ENCODE peak calls at places on chromosome 21, in five cellular contexts. C is GM12878, I is HepG2, O is SK-N-SH, G is K562. L is an unnamed sample.

GRCh38 chr21:36499578-36500471 is 19.9 kb upstream of the CLDN14 start:
- DNase-seq in I (no peak), C (no peak), O (no peak), G (no peak), L (no peak)

GRCh38 chr21:16773206-16773605 is 739.6 kb upstream of the CXADR start:
- DNase-seq in G (no peak), I (no peak), C (no peak), O (no peak), L (no peak)

GRCh38 chr21:38291875-38292274 is 35.1 kb downstream of the KCNJ15 start:
- DNase-seq in G (no peak), C (no peak), I (no peak), O (no peak), L (no peak)

GRCh38 chr21:27532081-27532480 is 565.2 kb upstream of the ADAMTS5 start:
- DNase-seq in G (no peak), C (no peak), O (no peak), I (peak), L (no peak)

GRCh38 chr21:16492892-16493291 is 763.1 kb downstream of the USP25 start:
- DNase-seq in O (no peak), G (no peak), I (no peak), C (no peak), L (no peak)

GRCh38 chr21:37145635-37146111 is 72.6 kb downstream of the TTC3 start:
- DNase-seq in C (no peak), O (no peak), I (no peak), G (peak), L (no peak)

GRCh38 chr21:16651956-16652355 is 860.9 kb upstream of the CXADR start:
- DNase-seq in G (no peak), I (no peak), O (no peak), C (no peak), L (no peak)

GRCh38 chr21:27643326-27643725 is 676.4 kb upstream of the ADAMTS5 start:
- DNase-seq in C (no peak), I (no peak), O (no peak), G (no peak), L (no peak)

GRCh38 chr21:35886887-35887286 is 173.4 kb downstream of the SETD4 start:
- DNase-seq in G (no peak), I (no peak), O (no peak), C (no peak), L (no peak)

GRCh38 chr21:43211085-43212071 is 42.6 kb downstream of the CRYAA start:
- DNase-seq in G (no peak), C (no peak), O (peak), I (peak), L (no peak)

GRCh38 chr21:37642493-37642892 is 273.8 kb downstream of the KCNJ6 start:
- DNase-seq in O (no peak), G (peak), I (peak), C (no peak), L (no peak)

GRCh38 chr21:27759820-27760219 is 792.9 kb upstream of the ADAMTS5 start:
- DNase-seq in I (no peak), O (no peak), C (no peak), G (no peak), L (no peak)

GRCh38 chr21:37503848-37504467 is 137.4 kb downstream of the DYRK1A start:
- DNase-seq in C (no peak), I (peak), G (no peak), O (no peak), L (no peak)

GRCh38 chr21:29378814-29379213 is 80.1 kb downstream of the BACH1 start:
- DNase-seq in C (no peak), I (no peak), O (peak), G (no peak), L (no peak)

GRCh38 chr21:36155603-36156338 is 853 bp upstream of the DOP1B start:
- DNase-seq in O (no peak), I (no peak), G (no peak), C (no peak), L (no peak)

GRCh38 chr21:30072496-30072895 is 94.1 kb downstream of the CLDN17 start:
- DNase-seq in C (no peak), I (no peak), O (no peak), G (peak), L (peak)

GRCh38 chr21:15367061-15367626 is 302.3 kb upstream of the NRIP1 start:
- DNase-seq in O (no peak), C (no peak), G (no peak), I (no peak), L (no peak)

GRCh38 chr21:15291621-15292266 is 226.9 kb upstream of the NRIP1 start:
- DNase-seq in I (peak), G (no peak), O (no peak), C (no peak), L (no peak)

GRCh38 chr21:15224346-15225086 is 159.7 kb upstream of the NRIP1 start:
- DNase-seq in G (no peak), C (no peak), O (no peak), I (no peak), L (no peak)

GRCh38 chr21:36190736-36191135 is 34.1 kb downstream of the DOP1B start:
- DNase-seq in I (no peak), G (no peak), C (no peak), O (no peak), L (no peak)

GRCh38 chr21:29072873-29073221 is 601 bp downstream of the CCT8 start:
- DNase-seq in G (peak), C (no peak), I (peak), O (peak), L (peak)

GRCh38 chr21:36183144-36183795 is 26.6 kb downstream of the DOP1B start:
- DNase-seq in G (no peak), I (no peak), C (no peak), O (no peak), L (peak)

GRCh38 chr21:41368361-41369104 is 6.7 kb downstream of the MX2 start:
- DNase-seq in G (no peak), O (no peak), I (no peak), C (no peak), L (no peak)
- TF ChIP-seq REST in G (no peak), O (no peak), I (no peak), C (no peak), L (no peak)

GRCh38 chr21:41976611-41977010 is 22.8 kb upstream of the C2CD2 start:
- DNase-seq in C (no peak), G (no peak), I (no peak), O (no peak), L (no peak)

GRCh38 chr21:41980561-41980960 is 26.7 kb upstream of the C2CD2 start:
- DNase-seq in O (no peak), I (no peak), G (no peak), C (no peak), L (no peak)

GRCh38 chr21:41977034-41977950 is 23.5 kb upstream of the C2CD2 start:
- DNase-seq in C (no peak), G (no peak), O (no peak), I (no peak), L (no peak)

GRCh38 chr21:41979751-41980369 is 26.0 kb upstream of the C2CD2 start:
- DNase-seq in C (no peak), I (no peak), O (no peak), G (no peak), L (no peak)

GRCh38 chr21:41979335-41979734 is 25.5 kb upstream of the C2CD2 start:
- DNase-seq in C (no peak), I (no peak), G (no peak), O (no peak), L (no peak)
- TF ChIP-seq GABPA in C (no peak), I (no peak), G (no peak), O (no peak), L (no peak)

GRCh38 chr21:44461005-44461404 is 5.7 kb downstream of the LRRC3 start:
- DNase-seq in C (no peak), O (peak), G (no peak), I (no peak), L (no peak)

GRCh38 chr21:44460441-44460755 is 5.1 kb downstream of the LRRC3 start:
- DNase-seq in G (no peak), C (no peak), I (no peak), O (no peak), L (no peak)

GRCh38 chr21:44462090-44462833 is 7.0 kb downstream of the LRRC3 start:
- DNase-seq in O (no peak), I (no peak), C (no peak), G (no peak), L (no peak)

GRCh38 chr21:44462834-44463200 is 7.5 kb downstream of the LRRC3 start:
- DNase-seq in G (no peak), C (no peak), I (no peak), O (no peak), L (no peak)

GRCh38 chr21:44461438-44462089 is 6.3 kb downstream of the LRRC3 start:
- DNase-seq in O (peak), G (peak), I (peak), C (no peak), L (no peak)
- TF ChIP-seq CTCF in O (peak), G (peak), I (peak), C (no peak), L (no peak)

GRCh38 chr21:25895565-25896205 is 160.9 kb downstream of the GABPA start:
- DNase-seq in O (peak), C (no peak), G (peak), I (no peak), L (peak)
- TF ChIP-seq REST in O (no peak), C (no peak), G (no peak), I (no peak), L (no peak)

GRCh38 chr21:34836933-34837505 is 168.2 kb downstream of the CLIC6 start:
- DNase-seq in G (no peak), I (no peak), O (no peak), C (no peak), L (no peak)
- TF ChIP-seq GABPA in G (no peak), I (no peak), O (no peak), C (no peak), L (no peak)

GRCh38 chr21:32828908-32829307 is 57.4 kb upstream of the PAXBP1 start:
- DNase-seq in G (no peak), I (no peak), C (no peak), O (no peak), L (no peak)
- TF ChIP-seq CTCF in G (no peak), I (no peak), C (no peak), O (no peak), L (no peak)

DNA sequence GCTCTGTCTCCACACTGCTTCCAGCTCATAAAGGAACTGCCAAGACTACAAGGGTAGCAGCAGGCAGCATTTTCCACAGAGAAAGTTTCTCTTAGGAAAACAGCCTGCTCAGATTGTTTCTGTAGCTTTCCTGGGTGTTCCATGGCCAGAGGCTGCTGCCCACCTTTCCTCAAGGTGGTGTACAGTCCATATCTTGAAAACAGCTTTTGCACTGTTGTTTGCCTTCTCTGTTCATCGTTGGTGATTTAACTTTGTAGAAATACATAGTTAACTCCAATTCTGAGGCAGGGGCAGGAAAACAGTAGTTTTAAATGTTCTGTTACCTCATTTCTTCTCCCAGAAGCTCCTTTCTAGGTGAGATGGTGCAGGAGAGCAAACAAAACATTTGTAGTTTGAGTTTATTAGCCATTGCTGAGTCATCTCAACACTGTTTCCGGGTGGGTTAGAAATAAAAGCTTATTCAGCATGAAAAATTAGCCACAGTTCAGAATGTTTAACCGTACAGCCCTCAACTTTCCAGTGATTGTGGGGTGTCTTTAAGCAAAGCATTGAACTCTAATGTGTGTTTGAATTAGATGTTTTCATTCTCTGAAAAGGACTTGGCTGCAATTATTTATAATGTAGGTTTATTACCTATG is 41.7 kb downstream of the DIP2A start:
- DNase-seq in G (peak), C (no peak), I (peak), O (no peak), L (no peak)
- TF ChIP-seq REST in G (no peak), C (no peak), I (no peak), O (no peak), L (no peak)

DNA sequence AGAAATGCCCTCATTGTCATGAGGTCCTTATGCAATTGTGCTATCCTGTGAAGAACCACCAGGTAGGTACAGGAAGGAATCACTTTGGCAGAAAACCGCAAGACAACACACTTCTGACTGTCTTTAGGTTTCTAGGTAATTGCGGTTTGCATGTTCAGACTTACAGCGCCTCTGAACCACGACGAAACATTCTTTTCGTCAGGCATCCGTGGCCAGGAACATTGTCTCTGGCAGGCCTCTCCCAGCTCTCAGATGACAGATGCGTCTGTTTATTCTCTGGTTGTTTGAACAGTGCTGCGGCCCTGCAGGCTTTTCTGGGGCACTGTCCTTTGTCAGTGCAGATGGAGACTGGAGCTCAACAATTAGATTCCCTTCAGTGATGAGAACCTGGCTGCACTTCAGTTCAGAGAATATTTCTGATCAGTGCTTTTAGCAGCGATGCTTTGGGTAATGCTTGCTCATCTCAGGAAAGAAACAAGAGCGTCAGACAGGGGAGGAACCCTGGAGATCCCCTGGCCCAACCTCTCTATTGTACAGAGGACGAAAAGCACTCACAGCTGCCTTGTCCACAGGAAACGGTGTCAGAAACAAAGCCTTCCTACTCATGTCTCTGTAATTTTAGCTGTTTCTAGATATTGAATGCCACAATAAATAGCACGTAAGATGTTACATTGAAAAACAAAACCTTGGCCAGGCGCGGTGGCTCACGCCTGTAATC is 63.5 kb downstream of the B3GALT5 start:
- DNase-seq in I (peak), C (peak), G (no peak), O (peak), L (no peak)
- TF ChIP-seq GABPA in I (no peak), C (no peak), G (no peak), O (no peak), L (no peak)

GRCh38 chr21:14119038-14119437 is 91.7 kb downstream of the LIPI start:
- DNase-seq in I (no peak), C (no peak), O (no peak), G (peak), L (no peak)

GRCh38 chr21:14121719-14122118 is 89.0 kb downstream of the LIPI start:
- DNase-seq in O (no peak), C (no peak), G (no peak), I (no peak), L (no peak)

GRCh38 chr21:14116080-14116481 is 94.7 kb downstream of the LIPI start:
- DNase-seq in I (no peak), O (no peak), C (peak), G (no peak), L (no peak)

GRCh38 chr21:14115646-14116045 is 95.1 kb downstream of the LIPI start:
- DNase-seq in I (no peak), O (no peak), C (no peak), G (no peak), L (no peak)

DNA sequence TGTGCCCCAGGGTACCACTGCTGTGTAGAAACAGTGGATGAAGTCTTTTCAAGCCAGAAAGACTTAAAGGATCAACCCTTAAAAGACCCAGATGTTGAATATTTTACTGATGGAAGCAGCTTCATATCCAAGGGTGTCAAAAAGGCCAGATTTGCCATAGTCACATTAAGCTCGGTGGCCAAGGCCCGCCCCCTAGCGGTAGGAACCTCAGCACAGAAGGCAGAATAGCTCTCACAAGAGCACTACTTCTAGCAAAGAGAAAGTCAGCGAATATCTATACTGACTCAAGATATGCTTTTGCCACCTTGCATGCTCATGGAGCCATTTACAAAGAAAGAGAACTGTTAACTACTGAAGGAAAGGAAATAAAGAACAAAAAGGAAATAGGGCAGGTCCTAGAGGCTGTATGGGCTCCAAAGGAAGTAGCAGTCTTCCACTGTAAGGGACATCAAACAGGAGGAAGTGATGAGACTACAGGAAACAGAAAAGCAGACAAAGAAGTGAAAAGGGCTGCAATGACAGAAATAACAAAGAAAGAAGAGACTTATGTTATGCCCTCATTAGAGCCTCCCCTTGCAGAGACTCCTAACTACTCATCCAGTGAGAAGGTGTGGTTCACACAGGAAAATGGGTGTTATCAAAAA is 90.5 kb downstream of the LIPI start:
- DNase-seq in G (peak), O (peak), I (peak), C (peak), L (peak)
- TF ChIP-seq CTCF in G (peak), O (peak), I (peak), C (peak), L (peak)

GRCh38 chr21:46057710-46058241 is 40.1 kb upstream of the COL6A2 start:
- DNase-seq in I (no peak), G (no peak), C (no peak), O (no peak), L (no peak)
- TF ChIP-seq REST in I (no peak), G (no peak), C (no peak), O (no peak), L (no peak)

L was measured in HL-60.